ENCODE peak calls at places on chromosomes 5 and 9, in nine cellular contexts. B is tibial artery; A is neural crest cell; J is upper lobe of left lung; G is CD4-positive, alpha-beta T cell; K is sigmoid colon; V is lower lobe of right lung; M is cardiac muscle cell; Y is WTC11. Z is an unnamed sample.

GRCh38 chr5:160539431-160539830 is 117.8 kb downstream of the PTTG1 start:
- DNase-seq in B (no peak), A (no peak), J (no peak), G (no peak), K (no peak), V (no peak), M (no peak), Y (no peak), Z (no peak)

GRCh38 chr5:59596586-59597348 is 296.8 kb downstream of the PDE4D start:
- DNase-seq in B (no peak), A (no peak), J (no peak), G (no peak), K (no peak), V (no peak), M (no peak), Y (no peak), Z (no peak)

GRCh38 chr5:117690603-117691002 is 1116.0 kb upstream of the SEMA6A start:
- DNase-seq in B (no peak), A (no peak), J (no peak), G (no peak), K (no peak), V (no peak), M (no peak), Y (no peak), Z (no peak)

GRCh38 chr9:75541778-75542177 is 348.7 kb upstream of the PCSK5 start:
- DNase-seq in B (no peak), A (no peak), J (no peak), G (no peak), K (no peak), V (no peak), M (no peak), Y (no peak), Z (no peak)

GRCh38 chr5:178774866-178775539 is 44.5 kb upstream of the ZNF354A start:
- DNase-seq in B (no peak), A (no peak), J (no peak), G (no peak), K (no peak), V (no peak), M (no peak), Y (no peak), Z (no peak)

GRCh38 chr5:93582677-93583524 is at the start of gene NR2F1:
- DNase-seq in B (no peak), A (peak; percentile 81), J (no peak), G (no peak), K (peak; percentile 94), V (peak; percentile 52), M (no peak), Y (peak; percentile 61), Z (no peak)

GRCh38 chr5:71782771-71783770 is 64.0 kb downstream of the CARTPT start:
- DNase-seq in B (peak; percentile 91), A (peak; percentile 86), J (no peak), G (peak; percentile 8), K (peak; percentile 91), V (peak; percentile 70), M (peak; percentile 87), Y (peak; percentile 89), Z (peak; percentile 59)

GRCh38 chr5:179796877-179797608 is 3.3 kb downstream of the LTC4S start:
- DNase-seq in B (peak; percentile 68), A (no peak), J (peak; percentile 72), G (no peak), K (peak; percentile 64), V (no peak), M (no peak), Y (no peak), Z (no peak)

GRCh38 chr5:9888517-9888916 is 258.4 kb upstream of the TAS2R1 start:
- DNase-seq in B (no peak), A (no peak), J (no peak), G (no peak), K (no peak), V (no peak), M (no peak), Y (no peak), Z (no peak)

GRCh38 chr9:74205071-74205470 is 292.1 kb upstream of the RORB start:
- DNase-seq in B (no peak), A (no peak), J (no peak), G (no peak), K (no peak), V (no peak), M (no peak), Y (no peak), Z (no peak)

GRCh38 chr9:33289501-33289900 is 815 bp upstream of the NFX1 start:
- DNase-seq in B (peak; percentile 69), A (no peak), J (peak; percentile 28), G (no peak), K (no peak), V (peak; percentile 48), M (no peak), Y (no peak), Z (no peak)

GRCh38 chr5:2139478-2139877 is 256.8 kb upstream of the IRX4 start:
- DNase-seq in B (peak; percentile 10), A (no peak), J (no peak), G (no peak), K (no peak), V (no peak), M (no peak), Y (no peak), Z (no peak)

GRCh38 chr5:175393922-175394321 is 50.1 kb downstream of the DRD1 start:
- DNase-seq in B (no peak), A (no peak), J (no peak), G (no peak), K (no peak), V (no peak), M (peak; percentile 93), Y (no peak), Z (no peak)

GRCh38 chr5:39200081-39200480 is 19.3 kb downstream of the FYB1 start:
- DNase-seq in B (no peak), A (no peak), J (no peak), G (no peak), K (no peak), V (no peak), M (no peak), Y (no peak), Z (no peak)

GRCh38 chr5:167970002-167970401 is 321.4 kb upstream of the WWC1 start:
- DNase-seq in B (no peak), A (no peak), J (no peak), G (no peak), K (no peak), V (no peak), M (no peak), Y (no peak), Z (no peak)

GRCh38 chr9:136760424-136760823 is 2.4 kb upstream of the LCN8 start:
- DNase-seq in B (no peak), A (no peak), J (peak; percentile 78), G (no peak), K (peak; percentile 58), V (peak; percentile 41), M (no peak), Y (no peak), Z (no peak)

DNA sequence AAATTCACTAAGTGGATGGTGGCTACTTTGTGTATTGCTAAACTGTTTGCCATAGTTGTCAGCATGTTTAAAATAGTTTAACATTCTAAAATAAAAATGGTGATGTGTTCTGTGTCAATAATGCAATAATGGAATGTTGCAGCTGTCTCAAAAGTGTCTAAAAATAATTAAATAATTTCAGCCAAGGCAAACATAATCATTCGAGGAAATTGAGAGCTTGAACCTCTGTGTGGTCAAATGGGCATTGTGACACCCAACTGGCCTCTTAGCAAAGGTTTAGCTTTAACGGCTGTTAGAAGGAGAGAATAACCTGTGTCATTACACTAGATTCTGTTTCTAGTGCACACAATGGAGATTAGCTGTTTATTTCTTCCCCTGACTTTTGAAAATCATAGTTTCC is 278.5 kb downstream of the TMEM167A start:
- DNase-seq in B (no peak), A (no peak), J (no peak), G (no peak), K (no peak), V (no peak), M (no peak), Y (no peak), Z (no peak)
- TF ChIP-seq CTCF in B (no peak), A (no peak), J (no peak), G (no peak), K (no peak), V (no peak), M (no peak), Y (no peak), Z (no peak)

GRCh38 chr5:108655750-108656450 is 91.8 kb upstream of the FER start:
- DNase-seq in B (no peak), A (no peak), J (no peak), G (no peak), K (no peak), V (no peak), M (no peak), Y (no peak), Z (no peak)
- TF ChIP-seq CTCF in B (no peak), A (no peak), J (no peak), G (no peak), K (no peak), V (no peak), M (no peak), Y (no peak), Z (no peak)

GRCh38 chr9:114033397-114034103 is 44.5 kb downstream of the AMBP start:
- DNase-seq in B (peak; percentile 65), A (peak; percentile 53), J (peak; percentile 54), G (no peak), K (peak; percentile 59), V (no peak), M (peak; percentile 42), Y (peak; percentile 72), Z (no peak)
- TF ChIP-seq CTCF in B (peak; percentile 58), A (peak; percentile 63), J (peak; percentile 40), G (no peak), K (peak; percentile 18), V (peak; percentile 55), M (peak; percentile 55), Y (peak; percentile 55), Z (no peak)

GRCh38 chr5:61010759-61011460 is 65.9 kb downstream of the NDUFAF2 start:
- DNase-seq in B (no peak), A (no peak), J (no peak), G (no peak), K (no peak), V (no peak), M (no peak), Y (peak; percentile 44), Z (no peak)
- TF ChIP-seq CTCF in B (no peak), A (no peak), J (no peak), G (no peak), K (no peak), V (no peak), M (peak; percentile 38), Y (peak; percentile 14), Z (no peak)

GRCh38 chr9:128727626-128728248 is 3.8 kb upstream of the ZDHHC12 start:
- DNase-seq in B (no peak), A (no peak), J (no peak), G (no peak), K (no peak), V (no peak), M (no peak), Y (no peak), Z (no peak)

GRCh38 chr9:128723866-128724743 is at the start of gene ZDHHC12:
- DNase-seq in B (peak; percentile 97), A (peak; percentile 77), J (peak; percentile 100), G (peak; percentile 99), K (peak; percentile 98), V (peak; percentile 100), M (peak; percentile 99), Y (peak; percentile 99), Z (peak; percentile 92)

GRCh38 chr9:128723352-128723865 is 518 bp downstream of the ZDHHC12 start:
- DNase-seq in B (no peak), A (no peak), J (no peak), G (no peak), K (no peak), V (no peak), M (no peak), Y (no peak), Z (no peak)

GRCh38 chr9:128722380-128723351 is 1.3 kb downstream of the ZDHHC12 start:
- DNase-seq in B (no peak), A (no peak), J (no peak), G (no peak), K (no peak), V (no peak), M (no peak), Y (no peak), Z (no peak)

GRCh38 chr9:128724744-128725211 is 851 bp upstream of the ZDHHC12 start:
- DNase-seq in B (peak; percentile 85), A (no peak), J (no peak), G (peak; percentile 8), K (peak; percentile 89), V (peak; percentile 73), M (peak; percentile 44), Y (peak; percentile 80), Z (no peak)
- TF ChIP-seq CTCF in B (no peak), A (no peak), J (no peak), G (no peak), K (no peak), V (no peak), M (no peak), Y (no peak), Z (no peak)